ENCODE peak calls at places on chromosomes 12 and 14, in four cellular contexts. One of them, this sample, is unnamed.

GRCh38 chr14:76767681-76768055 is 6.4 kb downstream of the VASH1 start:
- DNase-seq in neural progenitor cell: no peak
- DNase-seq in gastrocnemius medialis: no peak
- DNase-seq in cardiac fibroblast: no peak
- DNase-seq in this sample: no peak

GRCh38 chr14:104968153-104968527 is 10.0 kb downstream of the AHNAK2 start:
- DNase-seq in neural progenitor cell: peak
- DNase-seq in gastrocnemius medialis: no peak
- DNase-seq in cardiac fibroblast: peak
- DNase-seq in this sample: peak

GRCh38 chr12:4441355-4442330 is 4.0 kb downstream of the FGF6 start:
- DNase-seq in neural progenitor cell: peak
- DNase-seq in gastrocnemius medialis: no peak
- DNase-seq in cardiac fibroblast: no peak
- DNase-seq in this sample: no peak

GRCh38 chr12:101823891-101824290 is 6.9 kb downstream of the GNPTAB start:
- DNase-seq in neural progenitor cell: peak
- DNase-seq in gastrocnemius medialis: peak
- DNase-seq in cardiac fibroblast: peak
- DNase-seq in this sample: peak

GRCh38 chr12:8894378-8894777 is 19.9 kb upstream of the PHC1 start:
- DNase-seq in neural progenitor cell: no peak
- DNase-seq in gastrocnemius medialis: no peak
- DNase-seq in cardiac fibroblast: no peak
- DNase-seq in this sample: no peak

GRCh38 chr12:119666900-119667576 is 895 bp upstream of the PRKAB1 start:
- DNase-seq in neural progenitor cell: no peak
- DNase-seq in gastrocnemius medialis: no peak
- DNase-seq in cardiac fibroblast: no peak
- DNase-seq in this sample: no peak

GRCh38 chr12:26158078-26158764 is 33.4 kb upstream of the BHLHE41 start:
- DNase-seq in neural progenitor cell: no peak
- DNase-seq in gastrocnemius medialis: no peak
- DNase-seq in cardiac fibroblast: no peak
- DNase-seq in this sample: no peak

GRCh38 chr14:77741438-77741837 is 19.5 kb downstream of the SNW1 start:
- DNase-seq in neural progenitor cell: no peak
- DNase-seq in gastrocnemius medialis: no peak
- DNase-seq in cardiac fibroblast: no peak
- DNase-seq in this sample: no peak

GRCh38 chr12:113889806-113890581 is 76.1 kb downstream of the RBM19 start:
- DNase-seq in neural progenitor cell: no peak
- DNase-seq in gastrocnemius medialis: no peak
- DNase-seq in cardiac fibroblast: no peak
- DNase-seq in this sample: no peak

GRCh38 chr12:80195143-80195726 is 95.9 kb downstream of the OTOGL start:
- DNase-seq in neural progenitor cell: peak
- DNase-seq in gastrocnemius medialis: no peak
- DNase-seq in cardiac fibroblast: peak
- DNase-seq in this sample: no peak

GRCh38 chr12:110853856-110854255 is 7.1 kb downstream of the CCDC63 start:
- DNase-seq in neural progenitor cell: peak
- DNase-seq in gastrocnemius medialis: no peak
- DNase-seq in cardiac fibroblast: peak
- DNase-seq in this sample: no peak

GRCh38 chr14:68520637-68521556 is 272.0 kb downstream of the ZFP36L1 start:
- DNase-seq in neural progenitor cell: no peak
- DNase-seq in gastrocnemius medialis: no peak
- DNase-seq in cardiac fibroblast: no peak
- DNase-seq in this sample: no peak

GRCh38 chr12:26845057-26845666 is 12.2 kb upstream of the ITPR2 start:
- DNase-seq in neural progenitor cell: peak
- DNase-seq in gastrocnemius medialis: no peak
- DNase-seq in cardiac fibroblast: peak
- DNase-seq in this sample: peak

GRCh38 chr12:21598651-21599050 is 6.0 kb downstream of the GYS2 start:
- DNase-seq in neural progenitor cell: no peak
- DNase-seq in gastrocnemius medialis: no peak
- DNase-seq in cardiac fibroblast: no peak
- DNase-seq in this sample: no peak

GRCh38 chr12:460301-461230 is 827 bp downstream of the B4GALNT3 start:
- DNase-seq in neural progenitor cell: peak
- DNase-seq in gastrocnemius medialis: no peak
- DNase-seq in cardiac fibroblast: no peak
- DNase-seq in this sample: no peak

DNA sequence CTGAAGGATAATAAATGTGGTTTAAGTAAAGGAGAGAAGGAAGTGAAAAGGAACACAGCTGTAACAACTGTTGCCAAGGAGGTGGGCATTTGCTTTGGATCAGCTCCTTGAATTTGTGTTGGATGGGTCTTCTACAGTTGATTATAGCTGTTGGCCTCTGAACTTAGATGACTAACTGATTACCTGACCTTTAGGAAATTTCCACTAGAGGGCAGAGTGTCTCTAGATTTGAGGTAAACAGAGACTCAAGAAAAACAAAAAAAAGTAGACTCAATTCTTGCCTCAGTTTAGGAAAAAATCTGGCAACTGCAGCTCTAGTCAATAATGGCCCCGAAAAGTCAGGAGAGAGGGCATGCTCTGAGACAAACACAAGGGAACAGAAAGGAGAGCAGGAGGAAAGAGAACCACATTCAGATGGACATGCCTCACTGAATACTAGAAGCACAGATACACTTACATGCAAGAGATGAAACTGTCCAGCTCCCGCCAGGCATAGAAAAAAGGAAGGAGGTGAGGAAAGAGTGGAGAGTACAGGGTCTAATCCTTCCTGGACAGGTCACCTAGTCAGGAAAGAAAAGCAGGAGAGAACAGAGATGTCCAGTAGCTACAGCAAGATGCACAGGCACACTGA is 20.6 kb downstream of the COX14 start:
- DNase-seq in neural progenitor cell: peak
- DNase-seq in gastrocnemius medialis: no peak
- DNase-seq in cardiac fibroblast: no peak
- DNase-seq in this sample: peak
- TF ChIP-seq CTCF in neural progenitor cell: peak
- TF ChIP-seq CTCF in gastrocnemius medialis: no peak
- TF ChIP-seq CTCF in cardiac fibroblast: peak
- TF ChIP-seq CTCF in this sample: peak

GRCh38 chr12:115166698-115167315 is 482.8 kb upstream of the TBX3 start:
- DNase-seq in neural progenitor cell: peak
- DNase-seq in gastrocnemius medialis: no peak
- DNase-seq in cardiac fibroblast: peak
- DNase-seq in this sample: no peak
- TF ChIP-seq CTCF in neural progenitor cell: peak
- TF ChIP-seq CTCF in gastrocnemius medialis: no peak
- TF ChIP-seq CTCF in cardiac fibroblast: peak
- TF ChIP-seq CTCF in this sample: no peak

DNA sequence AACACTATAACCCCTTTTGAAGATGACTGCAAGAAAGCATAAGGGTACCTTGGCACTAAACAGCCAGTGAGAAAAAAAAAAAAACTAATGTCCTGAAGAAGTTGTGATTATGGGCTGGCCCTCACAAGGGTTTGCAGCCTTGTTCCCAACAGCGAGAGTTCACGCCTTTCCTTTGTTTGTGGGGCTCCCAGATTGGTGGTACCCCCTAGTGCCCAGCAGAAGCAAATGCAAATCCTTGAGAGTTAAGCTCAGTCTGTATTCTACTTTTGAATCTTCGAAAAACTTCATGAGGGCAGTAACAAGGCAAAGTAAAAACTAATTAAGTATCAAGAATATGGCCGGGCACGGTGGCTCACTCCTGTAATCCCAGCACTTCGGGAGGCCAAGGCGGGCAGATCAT is 238.9 kb upstream of the LMO3 start:
- DNase-seq in neural progenitor cell: peak
- DNase-seq in gastrocnemius medialis: no peak
- DNase-seq in cardiac fibroblast: no peak
- DNase-seq in this sample: no peak
- TF ChIP-seq CTCF in neural progenitor cell: peak
- TF ChIP-seq CTCF in gastrocnemius medialis: no peak
- TF ChIP-seq CTCF in cardiac fibroblast: peak
- TF ChIP-seq CTCF in this sample: no peak

DNA sequence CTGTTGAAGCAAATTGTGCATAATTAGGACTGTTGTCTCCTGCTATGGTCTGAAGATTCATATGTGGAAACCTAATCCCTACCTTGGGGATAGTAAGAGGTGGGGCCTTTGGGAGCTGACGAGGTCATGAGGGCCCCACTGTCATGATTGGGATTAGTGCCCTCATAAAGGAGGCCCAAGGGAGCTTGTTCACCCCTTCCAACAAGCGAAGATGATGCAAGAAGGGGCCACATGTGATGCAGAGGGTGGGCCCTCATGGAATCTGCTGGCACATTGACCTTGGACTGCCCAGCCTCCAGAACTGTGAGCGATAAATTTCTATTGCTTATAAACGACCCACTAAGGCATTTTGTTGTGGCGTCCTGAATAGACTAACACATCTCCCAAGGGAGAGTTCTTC is 95.3 kb downstream of the AACS start:
- DNase-seq in neural progenitor cell: no peak
- DNase-seq in gastrocnemius medialis: no peak
- DNase-seq in cardiac fibroblast: no peak
- DNase-seq in this sample: no peak
- TF ChIP-seq CTCF in neural progenitor cell: no peak
- TF ChIP-seq CTCF in gastrocnemius medialis: no peak
- TF ChIP-seq CTCF in cardiac fibroblast: no peak
- TF ChIP-seq CTCF in this sample: no peak

DNA sequence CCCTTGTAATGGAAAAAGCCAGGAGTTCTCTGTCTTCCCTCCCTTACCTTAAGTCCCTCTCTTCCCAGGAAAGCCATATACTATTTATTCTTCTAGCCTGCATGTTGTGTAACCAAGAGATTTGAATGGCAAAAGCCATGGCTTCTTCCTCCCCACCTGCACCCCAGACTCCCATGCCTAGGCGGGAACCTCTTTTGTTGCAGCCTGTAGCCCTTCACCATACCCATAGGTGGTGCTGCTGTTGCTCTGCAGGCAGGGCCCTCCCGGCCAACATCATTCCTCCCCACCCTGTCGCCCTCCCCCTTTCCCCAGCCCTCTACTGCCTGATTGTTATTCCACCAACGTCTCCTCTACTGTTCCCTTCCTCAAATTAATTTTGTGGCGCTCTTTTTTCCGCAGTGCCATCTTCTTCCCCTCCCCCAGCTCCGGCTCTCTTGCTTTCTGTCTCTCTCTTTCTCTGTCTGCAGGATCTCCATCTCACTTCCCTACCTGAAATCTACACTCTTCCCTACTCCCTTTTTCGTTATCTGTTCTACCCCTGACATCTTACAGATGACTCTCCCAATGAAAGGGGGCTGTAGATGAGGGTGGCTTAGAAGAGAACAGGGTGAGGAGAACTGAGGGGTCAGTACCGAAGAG is 13.8 kb downstream of the NGDN start:
- DNase-seq in neural progenitor cell: peak
- DNase-seq in gastrocnemius medialis: no peak
- DNase-seq in cardiac fibroblast: peak
- DNase-seq in this sample: no peak
- TF ChIP-seq CTCF in neural progenitor cell: peak
- TF ChIP-seq CTCF in gastrocnemius medialis: no peak
- TF ChIP-seq CTCF in cardiac fibroblast: peak
- TF ChIP-seq CTCF in this sample: peak